ENCODE peak calls at places on chromosome 1, in eight cellular contexts. Z is brain microvascular endothelial cell, L is ovary, C is Panc1, B is A673, Y is heart left ventricle, E is GM06990, S is breast epithelium. X is an unnamed sample.

GRCh38 chr1:224509881-224510280 is 75.3 kb upstream of the WDR26 start:
- DNase-seq in Z (no peak), L (no peak), C (no peak), B (no peak), Y (no peak), E (no peak), S (no peak), X (no peak)

GRCh38 chr1:246947255-246947654 is 15.5 kb upstream of the AHCTF1 start:
- DNase-seq in Z (peak), L (peak), C (no peak), B (no peak), Y (peak), E (no peak), S (no peak), X (peak)

GRCh38 chr1:5200006-5200405 is 545.6 kb downstream of the AJAP1 start:
- DNase-seq in Z (no peak), L (no peak), C (no peak), B (no peak), Y (no peak), E (no peak), S (no peak), X (no peak)

GRCh38 chr1:110035236-110035752 is 870 bp downstream of the STRIP1 start:
- DNase-seq in Z (peak), L (no peak), C (no peak), B (no peak), Y (no peak), E (no peak), S (no peak), X (no peak)

GRCh38 chr1:15684468-15685283 is 556 bp downstream of the PLEKHM2 start:
- DNase-seq in Z (no peak), L (peak), C (no peak), B (no peak), Y (peak), E (peak), S (peak), X (peak)

GRCh38 chr1:226825746-226826100 is 44.7 kb upstream of the PSEN2 start:
- DNase-seq in Z (no peak), L (no peak), C (no peak), B (no peak), Y (no peak), E (no peak), S (no peak), X (no peak)

GRCh38 chr1:218568962-218569530 is 223.9 kb downstream of the TGFB2 start:
- DNase-seq in Z (no peak), L (no peak), C (no peak), B (no peak), Y (no peak), E (no peak), S (no peak), X (no peak)

GRCh38 chr1:158027485-158027884 is 34.0 kb downstream of the KIRREL1 start:
- DNase-seq in Z (no peak), L (no peak), C (no peak), B (no peak), Y (no peak), E (no peak), S (no peak), X (no peak)

GRCh38 chr1:150560011-150560438 is 10.8 kb downstream of the ADAMTSL4 start:
- DNase-seq in Z (no peak), L (peak), C (no peak), B (peak), Y (peak), E (peak), S (peak), X (peak)

GRCh38 chr1:150558328-150558727 is 9.1 kb downstream of the ADAMTSL4 start:
- DNase-seq in Z (no peak), L (peak), C (no peak), B (no peak), Y (no peak), E (no peak), S (no peak), X (no peak)

GRCh38 chr1:150557813-150558212 is 8.6 kb downstream of the ADAMTSL4 start:
- DNase-seq in Z (no peak), L (no peak), C (no peak), B (no peak), Y (no peak), E (no peak), S (no peak), X (no peak)

GRCh38 chr1:150559627-150560010 is 10.4 kb downstream of the ADAMTSL4 start:
- DNase-seq in Z (no peak), L (peak), C (no peak), B (no peak), Y (no peak), E (no peak), S (no peak), X (no peak)

DNA sequence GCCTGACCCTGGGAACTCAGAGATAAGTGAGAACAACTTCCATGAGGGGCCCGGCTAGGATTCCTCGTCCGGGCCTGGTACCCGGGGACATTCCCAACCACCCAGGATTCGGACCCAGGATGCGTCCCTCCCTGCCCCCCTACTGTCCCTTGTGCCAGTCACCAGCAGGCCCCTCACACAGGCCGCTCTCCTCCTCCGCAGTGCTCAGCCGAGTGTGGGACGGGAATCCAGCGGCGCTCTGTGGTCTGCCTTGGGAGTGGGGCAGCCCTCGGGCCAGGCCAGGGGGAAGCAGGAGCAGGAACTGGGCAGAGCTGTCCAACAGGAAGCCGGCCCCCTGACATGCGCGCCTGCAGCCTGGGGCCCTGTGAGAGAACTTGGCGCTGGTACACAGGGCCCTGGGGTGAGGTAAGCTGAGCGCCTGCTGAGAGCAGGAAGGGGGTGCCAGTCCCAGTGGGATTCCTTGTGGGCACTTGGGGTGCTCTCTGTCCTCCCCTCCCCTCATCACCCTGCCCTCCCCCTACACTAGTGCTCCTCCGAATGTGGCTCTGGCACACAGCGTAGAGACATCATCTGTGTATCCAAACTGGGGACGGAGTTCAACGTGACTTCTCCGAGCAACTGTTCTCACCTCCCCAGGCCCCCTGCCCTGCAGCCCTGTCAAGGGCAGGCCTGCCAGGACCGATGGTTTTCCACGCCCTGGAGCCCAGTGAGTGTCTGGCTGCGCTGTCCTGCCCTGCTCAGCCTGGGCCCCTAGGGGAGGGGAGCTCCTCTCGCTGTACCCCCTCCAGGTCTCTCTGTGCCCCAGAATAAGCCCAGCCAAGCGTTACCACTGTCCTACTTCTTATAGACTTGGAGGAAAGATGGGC is 9.8 kb downstream of the ADAMTSL4 start:
- DNase-seq in Z (no peak), L (peak), C (no peak), B (no peak), Y (peak), E (no peak), S (no peak), X (no peak)
- H3K4me3 ChIP-seq in Z (no peak), L (peak), C (no peak), B (no peak), Y (peak), E (no peak), S (peak), X (no peak)

GRCh38 chr1:21372383-21372782 is 67.6 kb upstream of the NBPF3 start:
- DNase-seq in Z (no peak), L (no peak), C (no peak), B (no peak), Y (no peak), E (no peak), S (no peak), X (no peak)
- H3K4me3 ChIP-seq in Z (no peak), L (no peak), C (no peak), B (no peak), Y (no peak), E (no peak), S (no peak), X (no peak)

DNA sequence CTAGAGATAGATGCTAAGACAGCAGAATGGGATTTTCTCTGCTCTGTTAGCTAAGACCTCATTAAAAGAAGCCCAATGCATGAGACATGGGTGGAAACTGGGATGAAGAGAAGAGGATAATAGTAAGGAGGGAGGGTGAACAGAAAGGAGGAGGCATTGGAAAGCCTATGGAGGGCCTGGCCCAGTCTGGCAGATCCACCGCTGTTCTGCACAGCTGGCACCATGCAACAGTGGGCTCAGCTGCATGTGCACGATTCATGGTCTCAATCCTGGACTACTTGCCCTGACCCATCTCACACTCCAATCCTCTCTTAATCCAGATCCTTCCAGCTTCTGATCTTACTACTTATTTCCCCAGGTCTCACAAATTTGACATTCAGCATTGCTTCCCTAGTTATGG is 2.2 kb downstream of the PHC2 start:
- DNase-seq in Z (no peak), L (no peak), C (no peak), B (no peak), Y (no peak), E (no peak), S (no peak), X (no peak)
- H3K4me3 ChIP-seq in Z (peak), L (no peak), C (no peak), B (no peak), Y (peak), E (no peak), S (no peak), X (no peak)

DNA sequence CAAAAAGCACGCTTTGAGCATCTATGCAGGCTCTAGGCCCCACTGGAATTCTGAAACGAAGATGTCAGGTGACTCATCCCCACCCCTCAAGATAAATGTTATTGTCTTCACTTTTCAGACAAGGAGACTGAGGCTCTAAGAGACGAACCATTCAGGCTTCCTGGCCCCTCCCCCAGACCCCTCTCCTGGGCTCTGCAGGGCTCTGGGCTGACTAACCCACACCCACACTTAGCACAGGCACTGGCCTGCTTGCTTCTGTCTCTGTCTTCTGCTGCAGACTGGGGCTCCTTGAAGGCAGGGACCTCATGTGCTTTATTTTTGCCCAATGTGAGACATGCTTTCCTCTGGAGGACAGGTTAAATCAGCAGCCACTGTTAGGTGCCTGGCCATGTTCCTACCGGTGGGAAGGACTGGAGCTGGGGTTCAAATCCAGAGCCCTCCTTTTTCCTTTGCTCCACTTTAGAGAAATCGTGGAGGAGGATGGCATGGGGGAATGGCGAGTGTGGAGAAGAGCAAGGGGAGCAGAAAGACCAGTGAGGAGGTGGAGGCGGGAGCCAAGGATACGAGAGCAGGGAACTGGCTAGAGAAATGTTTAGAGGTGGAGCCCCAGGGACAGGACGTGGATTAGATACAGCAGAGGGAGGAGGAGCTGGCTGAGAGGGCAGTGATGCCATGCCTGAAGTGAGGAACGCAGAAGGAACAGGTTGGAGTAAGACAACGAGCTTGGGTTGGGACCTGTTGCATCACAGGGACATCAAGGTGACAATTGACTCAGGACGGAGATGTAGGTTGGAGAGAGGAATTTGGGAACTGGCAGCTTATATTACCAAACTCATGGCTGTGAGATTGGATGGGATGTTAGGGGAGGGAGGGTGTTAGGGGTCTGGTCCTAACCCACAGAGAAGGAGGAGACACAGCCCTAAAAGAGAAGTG is 1.7 kb downstream of the TMEM125 start:
- DNase-seq in Z (no peak), L (no peak), C (no peak), B (no peak), Y (no peak), E (no peak), S (peak), X (no peak)
- H3K4me3 ChIP-seq in Z (no peak), L (no peak), C (no peak), B (peak), Y (no peak), E (no peak), S (no peak), X (no peak)

GRCh38 chr1:2135866-2136265 is 58.7 kb downstream of the FAAP20 start:
- DNase-seq in Z (no peak), L (no peak), C (no peak), B (no peak), Y (no peak), E (no peak), S (no peak), X (no peak)

GRCh38 chr1:2136836-2137235 is 57.7 kb downstream of the FAAP20 start:
- DNase-seq in Z (no peak), L (no peak), C (no peak), B (no peak), Y (no peak), E (no peak), S (no peak), X (no peak)

GRCh38 chr1:2135425-2135824 is 59.1 kb downstream of the FAAP20 start:
- DNase-seq in Z (peak), L (peak), C (no peak), B (no peak), Y (peak), E (no peak), S (peak), X (no peak)

GRCh38 chr1:2136386-2136821 is 58.2 kb downstream of the FAAP20 start:
- DNase-seq in Z (no peak), L (no peak), C (no peak), B (no peak), Y (no peak), E (no peak), S (no peak), X (no peak)

GRCh38 chr1:2137257-2138121 is 57.1 kb downstream of the FAAP20 start:
- DNase-seq in Z (no peak), L (no peak), C (no peak), B (no peak), Y (no peak), E (no peak), S (no peak), X (no peak)
- H3K4me3 ChIP-seq in Z (no peak), L (no peak), C (no peak), B (no peak), Y (no peak), E (no peak), S (no peak), X (no peak)

GRCh38 chr1:221239911-221240310 is 360.7 kb downstream of the HLX start:
- DNase-seq in Z (no peak), L (no peak), C (no peak), B (no peak), Y (no peak), E (no peak), S (no peak), X (no peak)
- H3K4me3 ChIP-seq in Z (no peak), L (no peak), C (no peak), B (no peak), Y (no peak), E (no peak), S (no peak), X (no peak)

X was measured in gastrocnemius medialis.